ENCODE peak calls at places on chromosomes 2 and 18, in nine cellular contexts. E is psoas muscle, H is activated B cell treated with CpG ODN at 0.5 μM for 24 hours, N is tibial artery, X is HCT116, A is astrocyte of the spinal cord, O is fibroblast of the aortic adventitia, K is adrenal gland, W is AG04449. R is an unnamed sample.

GRCh38 chr2:124663293-124663997 is 638.4 kb downstream of the CNTNAP5 start:
- DNase-seq in E (no peak), H (no peak), N (no peak), X (no peak), A (no peak), O (no peak), K (no peak), W (no peak), R (no peak)

GRCh38 chr2:168174761-168175160 is 72.6 kb downstream of the STK39 start:
- DNase-seq in E (no peak), H (no peak), N (no peak), X (no peak), A (no peak), O (no peak), K (no peak), W (no peak), R (no peak)

GRCh38 chr18:9517869-9518268 is 42.6 kb downstream of the RALBP1 start:
- DNase-seq in E (no peak), H (no peak), N (no peak), X (no peak), A (no peak), O (peak; percentile 12), K (no peak), W (no peak), R (no peak)

GRCh38 chr2:171142398-171142797 is 18.3 kb downstream of the TLK1 start:
- DNase-seq in E (no peak), H (no peak), N (no peak), X (no peak), A (no peak), O (no peak), K (no peak), W (no peak), R (no peak)

GRCh38 chr2:36780231-36780808 is 83.8 kb downstream of the VIT start:
- DNase-seq in E (no peak), H (no peak), N (no peak), X (peak; percentile 38), A (peak; percentile 74), O (peak; percentile 81), K (no peak), W (peak; percentile 7), R (peak; percentile 74)

GRCh38 chr2:129711816-129712420 is 267.5 kb upstream of the RAB6C start:
- DNase-seq in E (no peak), H (no peak), N (no peak), X (no peak), A (no peak), O (no peak), K (no peak), W (no peak), R (no peak)

GRCh38 chr2:129929321-129930290 is 49.9 kb upstream of the RAB6C start:
- DNase-seq in E (peak; percentile 56), H (no peak), N (no peak), X (no peak), A (no peak), O (peak; percentile 64), K (no peak), W (no peak), R (no peak)

GRCh38 chr2:171287036-171287435 is 126.3 kb upstream of the TLK1 start:
- DNase-seq in E (no peak), H (no peak), N (no peak), X (no peak), A (no peak), O (peak; percentile 41), K (no peak), W (no peak), R (no peak)

GRCh38 chr18:77110400-77110799 is 22.2 kb downstream of the MBP start:
- DNase-seq in E (no peak), H (no peak), N (no peak), X (no peak), A (no peak), O (no peak), K (no peak), W (no peak), R (no peak)

GRCh38 chr2:156322103-156322671 is 10.3 kb downstream of the NR4A2 start:
- DNase-seq in E (no peak), H (no peak), N (no peak), X (no peak), A (no peak), O (peak; percentile 1), K (no peak), W (no peak), R (peak; percentile 46)

GRCh38 chr2:66334237-66335054 is 100.5 kb upstream of the MEIS1 start:
- DNase-seq in E (no peak), H (no peak), N (no peak), X (no peak), A (peak; percentile 72), O (no peak), K (no peak), W (no peak), R (no peak)

GRCh38 chr2:79876430-79876829 is 363.6 kb downstream of the CTNNA2 start:
- DNase-seq in E (no peak), H (no peak), N (no peak), X (no peak), A (peak; percentile 2), O (no peak), K (peak; percentile 20), W (no peak), R (peak; percentile 23)
- TF ChIP-seq CTCF in E (no peak), H (no peak), N (no peak), X (no peak), A (peak; percentile 53), O (no peak), K (no peak), W (peak; percentile 25), R (no peak)

DNA sequence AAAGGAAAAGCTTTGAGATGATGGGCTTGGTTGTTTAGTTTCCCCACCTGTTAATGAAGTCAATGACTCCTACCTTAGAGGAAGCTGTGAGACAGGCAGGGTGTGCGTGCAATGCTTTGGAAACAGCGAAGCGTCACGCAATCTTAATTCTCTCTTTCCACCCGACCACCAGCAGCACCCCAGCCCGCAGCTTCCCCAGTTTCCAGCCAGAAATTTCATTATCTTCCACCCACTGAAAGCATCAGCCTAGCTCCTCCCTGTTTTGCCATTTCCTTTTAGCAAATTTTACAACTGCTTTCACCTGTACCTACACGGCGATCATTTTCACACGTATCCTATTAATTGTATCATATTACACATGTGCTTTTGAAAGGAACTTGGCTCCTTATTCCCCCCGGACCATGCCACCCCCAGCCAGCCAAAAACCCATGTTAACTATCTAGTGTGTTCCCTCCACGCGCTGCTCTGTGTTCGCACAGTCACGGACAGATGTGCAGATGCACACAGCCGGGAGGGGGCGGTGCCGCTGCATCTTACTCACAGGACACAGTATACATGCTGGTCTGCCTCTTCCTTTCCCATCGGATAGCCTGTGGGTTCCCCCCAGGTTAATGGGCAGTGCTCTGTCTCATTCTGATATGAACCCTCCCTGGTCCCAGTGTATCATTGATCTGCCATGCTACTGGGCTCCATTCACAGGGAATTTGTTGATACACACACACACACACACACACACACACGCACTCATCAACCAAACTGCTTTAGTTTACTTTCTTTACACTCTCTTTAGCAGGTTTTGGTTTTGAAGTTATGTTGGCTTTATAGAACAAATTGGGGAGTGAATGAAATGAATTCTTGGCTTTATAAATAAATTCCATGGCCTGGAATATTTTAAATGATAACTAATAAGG is 22.4 kb downstream of the CYP27C1 start:
- DNase-seq in E (peak; percentile 65), H (no peak), N (no peak), X (peak; percentile 63), A (peak; percentile 59), O (peak; percentile 47), K (peak; percentile 61), W (no peak), R (no peak)
- TF ChIP-seq CTCF in E (peak; percentile 53), H (no peak), N (peak; percentile 28), X (peak; percentile 80), A (peak; percentile 73), O (peak; percentile 60), K (peak; percentile 47), W (peak; percentile 90), R (peak; percentile 52)

DNA sequence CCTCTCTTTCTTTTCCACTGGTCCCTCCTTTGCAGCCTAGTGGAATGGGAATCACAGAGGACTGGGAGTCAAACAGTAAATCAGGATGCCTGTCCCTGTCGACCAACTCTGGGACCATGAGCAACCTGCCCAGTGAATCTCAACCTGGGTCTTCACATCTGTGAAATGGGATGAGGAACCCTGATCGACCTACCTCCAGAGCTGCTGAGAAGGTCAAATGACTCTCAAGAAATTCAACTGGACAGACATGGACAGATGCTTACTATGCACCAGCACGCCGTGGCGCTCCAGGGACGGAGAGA is 73.3 kb upstream of the TAF1B start:
- DNase-seq in E (no peak), H (no peak), N (no peak), X (no peak), A (no peak), O (no peak), K (no peak), W (no peak), R (no peak)
- TF ChIP-seq CTCF in E (no peak), H (no peak), N (no peak), X (no peak), A (no peak), O (no peak), K (no peak), W (no peak), R (no peak)

GRCh38 chr2:43458002-43458628 is 137.7 kb downstream of the THADA start:
- DNase-seq in E (no peak), H (no peak), N (no peak), X (no peak), A (peak; percentile 59), O (peak; percentile 77), K (no peak), W (peak; percentile 49), R (no peak)

GRCh38 chr2:43453771-43454170 is 142.1 kb downstream of the THADA start:
- DNase-seq in E (no peak), H (no peak), N (no peak), X (no peak), A (no peak), O (no peak), K (no peak), W (no peak), R (no peak)

GRCh38 chr2:43454791-43455190 is 141.0 kb downstream of the THADA start:
- DNase-seq in E (no peak), H (no peak), N (no peak), X (no peak), A (peak; percentile 45), O (no peak), K (no peak), W (no peak), R (no peak)

GRCh38 chr2:43455296-43455695 is 140.5 kb downstream of the THADA start:
- DNase-seq in E (no peak), H (no peak), N (no peak), X (no peak), A (no peak), O (no peak), K (no peak), W (no peak), R (no peak)

GRCh38 chr2:43455735-43456642 is 139.8 kb downstream of the THADA start:
- DNase-seq in E (no peak), H (no peak), N (no peak), X (no peak), A (peak; percentile 94), O (peak; percentile 66), K (no peak), W (no peak), R (no peak)
- TF ChIP-seq CTCF in E (no peak), H (no peak), N (peak; percentile 6), X (no peak), A (no peak), O (peak; percentile 1), K (no peak), W (no peak), R (no peak)

R was measured in GM13976.